ENCODE peak calls at places on chromosomes 7 and 10, in seven cellular contexts. V, A, S, G, Y, H and B are unnamed samples.

GRCh38 chr10:84825330-84825729 is 496.9 kb downstream of the CCSER2 start:
- DNase-seq in V (no peak), A (no peak), S (peak; percentile 26), G (no peak), Y (no peak), H (no peak), B (no peak)

GRCh38 chr10:1662361-1663025 is 74.8 kb downstream of the ADARB2 start:
- DNase-seq in V (no peak), A (no peak), S (no peak), G (no peak), Y (no peak), H (peak; percentile 59), B (no peak)

GRCh38 chr10:132100556-132101349 is 35.0 kb downstream of the JAKMIP3 start:
- DNase-seq in V (no peak), A (no peak), S (no peak), G (no peak), Y (no peak), H (peak; percentile 27), B (no peak)

GRCh38 chr7:109179601-109180000 is 609.9 kb downstream of the DNAJB9 start:
- DNase-seq in V (no peak), A (no peak), S (no peak), G (no peak), Y (no peak), H (no peak), B (no peak)

GRCh38 chr10:80289451-80290287 is at the start of gene MAT1A:
- DNase-seq in V (peak; percentile 22), A (no peak), S (no peak), G (no peak), Y (no peak), H (no peak), B (no peak)

GRCh38 chr10:60573342-60573741 is 183.7 kb upstream of the ANK3 start:
- DNase-seq in V (no peak), A (no peak), S (no peak), G (no peak), Y (no peak), H (no peak), B (no peak)

GRCh38 chr7:37724732-37725131 is 41.2 kb downstream of the GPR141 start:
- DNase-seq in V (no peak), A (no peak), S (no peak), G (no peak), Y (no peak), H (no peak), B (no peak)

GRCh38 chr7:102425639-102426267 is 7.6 kb upstream of the ORAI2 start:
- DNase-seq in V (no peak), A (no peak), S (no peak), G (peak; percentile 80), Y (peak; percentile 87), H (peak; percentile 94), B (peak; percentile 81)

GRCh38 chr10:11521860-11522259 is 89.6 kb downstream of the USP6NL start:
- DNase-seq in V (no peak), A (no peak), S (no peak), G (no peak), Y (no peak), H (no peak), B (no peak)

GRCh38 chr10:19154375-19154774 is 105.8 kb downstream of the MALRD1 start:
- DNase-seq in V (no peak), A (no peak), S (no peak), G (no peak), Y (no peak), H (no peak), B (no peak)

GRCh38 chr10:57657164-57657765 is 610.4 kb downstream of the IPMK start:
- DNase-seq in V (peak; percentile 44), A (no peak), S (peak; percentile 5), G (peak; percentile 1), Y (no peak), H (peak; percentile 70), B (no peak)

GRCh38 chr10:95881316-95881715 is 26.5 kb upstream of the CC2D2B start:
- DNase-seq in V (no peak), A (no peak), S (no peak), G (no peak), Y (no peak), H (no peak), B (no peak)
- H3K4me1 ChIP-seq in V (no peaks in the 10 kb centered on the region), A (peaks cover 7% of the 10 kb centered on the region), S (peaks cover 12% of the 10 kb centered on the region), G (no peaks in the 10 kb centered on the region), Y (no peaks in the 10 kb centered on the region), H (no peaks in the 10 kb centered on the region), B (no peaks in the 10 kb centered on the region)

DNA sequence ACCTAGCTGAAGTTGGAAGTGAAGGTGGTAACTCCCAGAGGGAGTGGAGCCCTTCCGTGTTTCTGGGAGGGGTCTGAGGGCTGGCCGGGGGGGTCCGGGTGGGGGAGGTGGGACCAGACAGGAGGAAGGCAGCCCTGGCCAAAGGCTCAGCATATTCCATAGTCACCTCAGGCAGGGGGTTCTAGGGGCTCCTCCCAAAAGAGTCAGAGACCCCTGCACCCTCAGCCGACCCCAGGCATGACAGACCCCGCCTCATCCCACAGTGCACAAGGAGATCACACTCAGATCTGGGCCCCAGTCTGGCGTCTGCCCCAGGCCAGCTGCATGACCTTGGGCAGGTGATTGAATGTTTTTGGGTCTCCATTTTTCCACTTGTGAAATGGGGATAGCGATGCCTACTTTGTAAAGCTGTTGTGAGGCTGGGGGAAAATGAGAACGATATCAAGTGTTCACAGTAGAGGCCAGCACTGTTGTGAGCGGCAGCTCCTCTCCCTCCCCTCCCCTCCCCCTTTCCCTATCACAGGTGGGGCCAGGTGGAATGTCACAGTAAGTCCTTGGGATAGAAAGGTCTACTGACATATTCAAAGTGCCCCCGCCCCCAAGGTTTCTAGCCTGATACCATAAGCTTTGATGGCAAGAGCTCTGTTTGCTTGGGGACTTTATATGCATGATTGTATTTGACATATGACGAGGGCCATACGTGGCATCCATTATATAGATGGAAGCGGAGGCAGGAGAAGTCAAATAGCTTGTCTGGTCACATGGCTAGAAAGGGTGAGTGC is 33.3 kb downstream of the DNAJB12 start:
- DNase-seq in V (no peak), A (no peak), S (no peak), G (no peak), Y (no peak), H (no peak), B (no peak)
- H3K4me1 ChIP-seq in V (peaks cover 52% of the 10 kb centered on the region), A (peaks cover 10% of the 10 kb centered on the region), S (peaks cover 71% of the 10 kb centered on the region), G (peaks cover 86% of the 10 kb centered on the region), Y (peaks cover 74% of the 10 kb centered on the region), H (peaks cover 44% of the 10 kb centered on the region), B (peaks cover 72% of the 10 kb centered on the region)

GRCh38 chr7:36205236-36205635 is 52.2 kb downstream of the EEPD1 start:
- DNase-seq in V (no peak), A (no peak), S (no peak), G (no peak), Y (no peak), H (no peak), B (no peak)

GRCh38 chr7:36208406-36208805 is 55.4 kb downstream of the EEPD1 start:
- DNase-seq in V (no peak), A (no peak), S (no peak), G (no peak), Y (no peak), H (no peak), B (no peak)

GRCh38 chr7:36204044-36204663 is 51.1 kb downstream of the EEPD1 start:
- DNase-seq in V (no peak), A (no peak), S (no peak), G (no peak), Y (no peak), H (no peak), B (no peak)

GRCh38 chr7:36207451-36208291 is 54.6 kb downstream of the EEPD1 start:
- DNase-seq in V (no peak), A (peak; percentile 79), S (peak; percentile 50), G (peak; percentile 26), Y (peak; percentile 23), H (peak; percentile 59), B (no peak)

GRCh38 chr7:36205844-36206243 is 52.8 kb downstream of the EEPD1 start:
- DNase-seq in V (no peak), A (no peak), S (no peak), G (no peak), Y (no peak), H (peak; percentile 81), B (no peak)
- H3K4me1 ChIP-seq in V (peaks cover 25% of the 10 kb centered on the region), A (peaks cover 4% of the 10 kb centered on the region), S (peaks cover 91% of the 10 kb centered on the region), G (peaks cover 64% of the 10 kb centered on the region), Y (peaks cover 16% of the 10 kb centered on the region), H (peaks cover 5% of the 10 kb centered on the region), B (peaks cover 40% of the 10 kb centered on the region)

GRCh38 chr7:135957627-135958026 is 19.5 kb downstream of the MTPN start:
- DNase-seq in V (no peak), A (no peak), S (no peak), G (no peak), Y (no peak), H (no peak), B (no peak)
- H3K4me1 ChIP-seq in V (peaks cover 33% of the 10 kb centered on the region), A (no peaks in the 10 kb centered on the region), S (peaks cover 49% of the 10 kb centered on the region), G (peaks cover 48% of the 10 kb centered on the region), Y (peaks cover 26% of the 10 kb centered on the region), H (no peaks in the 10 kb centered on the region), B (peaks cover 28% of the 10 kb centered on the region)

DNA sequence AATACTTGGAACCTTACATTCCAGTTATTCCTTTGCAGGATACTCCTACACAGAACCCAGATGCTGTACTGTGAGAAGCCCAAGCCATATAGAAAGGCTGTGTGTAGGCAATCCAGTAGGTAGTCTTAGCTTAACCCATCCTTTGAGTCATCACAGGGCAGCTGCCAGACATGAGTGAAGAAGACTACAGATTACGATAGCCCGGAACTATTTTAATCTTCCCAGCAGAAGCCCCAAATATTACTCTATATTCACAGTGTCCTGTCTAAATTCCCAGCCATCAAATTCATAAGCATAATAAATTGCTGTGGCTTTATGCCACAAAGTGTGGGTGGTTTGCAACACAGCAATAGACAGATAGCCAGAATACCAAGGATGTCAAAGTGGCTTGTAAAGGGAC is 474.1 kb upstream of the STEAP1 start:
- DNase-seq in V (no peak), A (no peak), S (no peak), G (no peak), Y (no peak), H (no peak), B (no peak)
- H3K4me1 ChIP-seq in V (no peaks in the 10 kb centered on the region), A (no peaks in the 10 kb centered on the region), S (no peaks in the 10 kb centered on the region), G (no peaks in the 10 kb centered on the region), Y (no peaks in the 10 kb centered on the region), H (no peaks in the 10 kb centered on the region), B (no peaks in the 10 kb centered on the region)

GRCh38 chr7:151248191-151249033 is at the start of gene SMARCD3:
- DNase-seq in V (peak; percentile 90), A (peak; percentile 86), S (peak; percentile 78), G (peak; percentile 42), Y (peak; percentile 43), H (peak; percentile 72), B (no peak)
- H3K4me1 ChIP-seq in V (peaks cover 28% of the 10 kb centered on the region), A (peaks cover 40% of the 10 kb centered on the region), S (peaks cover 88% of the 10 kb centered on the region), G (peaks cover 58% of the 10 kb centered on the region), Y (peaks cover 54% of the 10 kb centered on the region), H (peaks cover 22% of the 10 kb centered on the region), B (peaks cover 41% of the 10 kb centered on the region)

GRCh38 chr7:2527505-2528464 is 8.2 kb downstream of the LFNG start:
- DNase-seq in V (peak; percentile 82), A (no peak), S (no peak), G (no peak), Y (peak; percentile 75), H (peak; percentile 78), B (no peak)
- H3K4me1 ChIP-seq in V (peaks cover 25% of the 10 kb centered on the region), A (no peaks in the 10 kb centered on the region), S (peaks cover 86% of the 10 kb centered on the region), G (peaks cover 86% of the 10 kb centered on the region), Y (peaks cover 84% of the 10 kb centered on the region), H (peaks cover 70% of the 10 kb centered on the region), B (peaks cover 84% of the 10 kb centered on the region)

DNA sequence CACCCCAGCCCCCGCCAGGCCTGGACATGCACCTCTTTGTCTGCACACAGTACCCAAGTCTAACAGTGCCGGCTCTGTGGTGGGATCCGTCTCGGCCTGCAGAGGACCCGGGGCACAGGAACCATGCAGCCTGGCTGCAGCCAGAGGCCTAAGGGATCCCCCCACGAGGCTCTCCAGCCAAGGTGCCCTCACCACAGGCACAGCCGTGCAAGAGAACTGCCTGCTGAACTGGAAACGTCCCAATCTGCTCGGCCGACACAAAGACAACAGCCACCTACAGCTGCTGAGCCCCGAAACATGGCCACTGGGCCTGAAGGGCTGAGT is 75.2 kb downstream of the DIP2C start:
- DNase-seq in V (no peak), A (no peak), S (no peak), G (no peak), Y (no peak), H (no peak), B (no peak)
- H3K4me1 ChIP-seq in V (no peaks in the 10 kb centered on the region), A (peaks cover 3% of the 10 kb centered on the region), S (peaks cover 71% of the 10 kb centered on the region), G (no peaks in the 10 kb centered on the region), Y (peaks cover under 1% of the 10 kb centered on the region), H (no peaks in the 10 kb centered on the region), B (no peaks in the 10 kb centered on the region)